ENCODE peak calls at places on chromosome 20, in ten cellular contexts. W is IMR-90, R is heart left ventricle, N is ovary, V is A549, Q is body of pancreas, T is Peyer's patch, H is uterus, X is transverse colon, Z is tibial nerve. I is an unnamed sample. For H3K4me1, the result is how much of the 10 kb centered on the place peaks cover.

GRCh38 chr20:10635476-10636208 is 38.2 kb downstream of the JAG1 start:
- DNase-seq in R (no peak), W (no peak), Q (no peak), H (no peak), N (no peak), Z (no peak), V (no peak), X (no peak), T (no peak), I (no peak)

GRCh38 chr20:891121-892080 is 24.7 kb downstream of the ANGPT4 start:
- DNase-seq in W (no peak), N (peak), T (no peak), R (no peak), Z (peak), V (no peak), X (no peak), Q (peak), H (peak), I (peak)

GRCh38 chr20:46375771-46376170 is 30.6 kb downstream of the ELMO2 start:
- DNase-seq in N (no peak), H (no peak), T (no peak), Z (no peak), W (peak), Q (no peak), X (no peak), R (no peak), V (no peak), I (no peak)

GRCh38 chr20:13199279-13199678 is 21.8 kb upstream of the ISM1 start:
- DNase-seq in X (no peak), Q (no peak), T (no peak), N (no peak), W (no peak), R (no peak), Z (no peak), H (no peak), V (no peak), I (no peak)

GRCh38 chr20:33169176-33169794 is 1.3 kb downstream of the BPIFA2 start:
- DNase-seq in R (no peak), N (no peak), H (no peak), Z (no peak), T (no peak), V (peak), Q (no peak), W (no peak), X (no peak), I (no peak)

GRCh38 chr20:20211274-20211987 is 156.5 kb upstream of the INSM1 start:
- DNase-seq in T (no peak), Q (no peak), Z (no peak), X (peak), R (no peak), W (no peak), V (no peak), N (no peak), H (no peak), I (no peak)

GRCh38 chr20:61296629-61297019 is 44.6 kb downstream of the CDH4 start:
- DNase-seq in N (no peak), Q (no peak), T (no peak), R (no peak), Z (no peak), V (no peak), H (no peak), X (no peak), W (no peak), I (no peak)

GRCh38 chr20:53914861-53915458 is 155.4 kb downstream of the BCAS1 start:
- DNase-seq in W (no peak), R (no peak), N (no peak), T (peak), V (no peak), Q (no peak), H (no peak), Z (no peak), X (no peak), I (no peak)

GRCh38 chr20:4468114-4468513 is 253.6 kb upstream of the PRND start:
- DNase-seq in T (no peak), Q (no peak), W (peak), H (no peak), R (no peak), X (no peak), N (no peak), Z (no peak), V (no peak), I (no peak)

GRCh38 chr20:15930324-15931305 is 642.6 kb downstream of the KIF16B start:
- DNase-seq in R (no peak), T (no peak), Z (no peak), N (no peak), Q (no peak), X (no peak), W (peak), V (peak), H (no peak), I (peak)

GRCh38 chr20:57907131-57908083 is 197.6 kb upstream of the PMEPA1 start:
- DNase-seq in W (no peak), R (no peak), X (no peak), Z (no peak), Q (no peak), T (no peak), N (no peak), H (no peak), V (no peak), I (no peak)

GRCh38 chr20:10513931-10514575 is 78.9 kb downstream of the SLX4IP start:
- DNase-seq in W (no peak), T (no peak), N (no peak), X (no peak), Z (no peak), V (no peak), H (no peak), R (no peak), Q (no peak), I (no peak)

GRCh38 chr20:53284141-53285055 is 309.2 kb downstream of the ZNF217 start:
- DNase-seq in N (no peak), R (no peak), Q (no peak), T (no peak), Z (no peak), H (no peak), W (no peak), V (no peak), X (no peak), I (no peak)

GRCh38 chr20:542777-543368 is 717 bp downstream of the CSNK2A1 start:
- DNase-seq in V (peak), X (peak), W (no peak), N (peak), Z (no peak), T (peak), H (no peak), R (peak), Q (peak), I (no peak)

GRCh38 chr20:41643504-41643938 is 25.3 kb upstream of the CHD6 start:
- DNase-seq in Z (no peak), X (peak), W (peak), H (peak), T (peak), V (peak), N (peak), Q (peak), R (peak), I (peak)

GRCh38 chr20:50850721-50851286 is 55.9 kb downstream of the BCAS4 start:
- DNase-seq in H (no peak), Q (peak), W (no peak), V (no peak), Z (no peak), T (no peak), X (peak), R (no peak), N (no peak), I (peak)

GRCh38 chr20:50845566-50846211 is 50.8 kb downstream of the BCAS4 start:
- DNase-seq in X (no peak), T (no peak), Q (peak), Z (no peak), V (no peak), H (no peak), R (no peak), N (no peak), W (no peak), I (no peak)

GRCh38 chr20:50852085-50852484 is 57.2 kb downstream of the BCAS4 start:
- DNase-seq in Z (no peak), W (no peak), V (no peak), Q (no peak), H (no peak), N (no peak), R (no peak), X (no peak), T (no peak), I (no peak)

GRCh38 chr20:50848341-50848808 is 53.5 kb downstream of the BCAS4 start:
- DNase-seq in X (peak), R (peak), V (no peak), W (no peak), H (peak), Q (peak), T (no peak), N (no peak), Z (no peak), I (peak)

GRCh38 chr20:50848846-50849673 is 54.2 kb downstream of the BCAS4 start:
- DNase-seq in Q (peak), W (no peak), X (peak), N (no peak), Z (no peak), H (peak), R (no peak), V (no peak), T (peak), I (peak)
- H3K27ac ChIP-seq in Q (peak), W (no peak), X (no peak), N (no peak), Z (no peak), H (peak), R (no peak), V (no peak), T (no peak), I (no peak)

GRCh38 chr20:17652411-17652810 is 29.6 kb downstream of the RRBP1 start:
- DNase-seq in V (no peak), Z (no peak), W (no peak), H (peak), N (no peak), T (no peak), R (no peak), X (no peak), Q (peak), I (peak)
- H3K4me1 ChIP-seq in V (under half), Z (under half), W (under half), H (under half), N (under half), T (under half), R (under half), X (half or more), Q (half or more), I (under half)

GRCh38 chr20:31676534-31677030 is 38.9 kb downstream of the COX4I2 start:
- DNase-seq in Q (no peak), X (no peak), R (no peak), H (no peak), Z (no peak), V (no peak), N (no peak), W (no peak), T (no peak), I (no peak)
- TF ChIP-seq POLR2A in Q (no peak), X (no peak), R (no peak), H (no peak), Z (no peak), V (no peak), N (no peak), W (no peak), T (no peak), I (no peak)

GRCh38 chr20:37309941-37310590 is 20.6 kb downstream of the MANBAL start:
- DNase-seq in R (no peak), X (no peak), Z (no peak), H (no peak), W (no peak), Q (no peak), V (no peak), T (peak), N (peak), I (peak)
- H3K27ac ChIP-seq in R (no peak), X (peak), Z (no peak), H (peak), W (no peak), Q (no peak), V (no peak), T (peak), N (peak), I (peak)

GRCh38 chr20:51425347-51426106 is 117.0 kb downstream of the NFATC2 start:
- DNase-seq in Q (no peak), X (peak), T (no peak), V (no peak), W (no peak), N (no peak), Z (no peak), R (no peak), H (no peak), I (no peak)

GRCh38 chr20:51426879-51427624 is 115.5 kb downstream of the NFATC2 start:
- DNase-seq in R (no peak), V (no peak), X (no peak), N (no peak), T (no peak), H (no peak), Z (no peak), Q (no peak), W (no peak), I (no peak)

GRCh38 chr20:51422912-51423667 is 119.4 kb downstream of the NFATC2 start:
- DNase-seq in X (no peak), W (no peak), V (no peak), N (no peak), T (no peak), R (no peak), Q (no peak), H (no peak), Z (no peak), I (no peak)

GRCh38 chr20:51423810-51424209 is 118.7 kb downstream of the NFATC2 start:
- DNase-seq in X (no peak), Z (no peak), W (no peak), R (no peak), V (no peak), Q (no peak), N (no peak), H (no peak), T (no peak), I (no peak)

DNA sequence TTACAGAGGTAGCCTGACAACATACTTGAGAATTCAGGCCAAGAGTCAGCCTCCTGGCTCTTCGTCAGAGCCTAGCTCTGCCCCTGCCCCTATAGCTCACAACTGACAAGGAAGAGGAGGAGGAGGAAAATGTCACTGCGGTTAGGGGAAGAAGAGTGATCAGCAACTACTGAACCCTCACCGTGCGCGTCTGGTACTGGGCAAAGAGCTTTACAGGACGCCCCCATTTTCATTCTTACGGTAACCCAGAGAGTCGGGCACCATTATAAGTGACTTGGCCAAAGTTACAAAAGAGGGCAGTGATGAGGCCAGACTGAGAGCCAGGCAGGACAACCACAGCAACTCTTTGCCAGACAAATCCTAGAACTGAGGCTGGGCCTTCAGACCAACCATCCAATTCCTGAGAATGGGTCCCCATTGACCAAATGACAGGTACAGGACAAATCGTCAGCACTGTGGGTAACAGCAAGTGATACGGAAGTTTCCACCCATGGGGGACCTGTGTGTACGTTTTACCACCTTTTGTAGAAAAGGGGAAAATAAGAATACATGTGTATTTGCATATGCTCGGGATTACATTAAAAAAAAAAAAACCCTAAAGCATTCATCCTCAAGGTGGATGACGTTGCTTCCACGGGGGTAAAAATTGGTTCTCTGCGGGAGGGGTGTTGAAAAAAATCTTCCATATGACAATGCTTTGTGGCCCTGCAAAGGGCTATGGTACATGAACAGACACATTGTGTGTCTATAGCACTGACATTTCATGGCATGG is 118.1 kb downstream of the NFATC2 start:
- DNase-seq in Z (no peak), N (no peak), W (no peak), V (no peak), T (no peak), Q (no peak), H (no peak), X (no peak), R (no peak), I (no peak)
- H3K4me1 ChIP-seq in Z (under half), N (under half), W (under half), V (under half), T (under half), Q (under half), H (under half), X (under half), R (under half), I (under half)

GRCh38 chr20:62367136-62367482 is at the start of gene LAMA5:
- DNase-seq in W (no peak), X (peak), H (no peak), Z (no peak), V (peak), R (peak), T (peak), N (no peak), Q (peak), I (peak)
- TF ChIP-seq POLR2A in W (no peak), X (no peak), H (peak), Z (peak), V (peak), R (peak), T (no peak), N (no peak), Q (no peak), I (peak)

GRCh38 chr20:48640871-48641270 is 186.9 kb downstream of the PREX1 start:
- DNase-seq in H (no peak), N (no peak), T (no peak), Z (no peak), V (no peak), R (no peak), W (no peak), X (no peak), Q (no peak), I (no peak)
- H3K27ac ChIP-seq in H (no peak), N (no peak), T (no peak), Z (no peak), V (no peak), R (no peak), W (no peak), X (no peak), Q (no peak), I (no peak)

DNA sequence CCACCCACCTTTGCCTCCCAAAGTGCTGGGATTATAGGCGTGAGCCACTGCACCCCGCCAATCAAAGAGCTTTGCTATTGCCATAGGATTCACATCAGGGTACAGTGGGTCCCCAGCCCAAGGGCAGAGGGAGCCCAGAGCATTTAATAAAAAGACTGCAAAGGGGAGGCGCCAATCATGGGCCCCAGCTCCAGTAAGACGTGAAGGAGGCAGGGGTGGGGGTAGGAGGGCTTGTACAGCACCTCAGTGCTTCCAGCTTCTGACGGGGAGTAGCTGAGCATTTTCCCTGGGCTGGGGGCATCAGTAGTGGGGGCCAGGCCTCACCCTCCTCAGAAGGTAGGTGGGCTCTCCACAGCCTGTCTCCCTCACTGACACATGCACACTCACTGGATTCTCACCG is 1.5 kb downstream of the ADA start:
- DNase-seq in X (no peak), T (no peak), W (no peak), N (no peak), H (no peak), Z (no peak), R (no peak), Q (no peak), V (no peak), I (no peak)
- H3K4me1 ChIP-seq in X (under half), T (under half), W (under half), N (under half), H (under half), Z (under half), R (under half), Q (under half), V (under half), I (under half)

GRCh38 chr20:17968366-17969275 is at the start of the genes MGME1 and SNX5:
- DNase-seq in W (peak), V (peak), T (peak), Z (peak), H (peak), Q (peak), N (peak), R (peak), X (peak), I (peak)
- TF ChIP-seq POLR2A in W (peak), V (peak), T (peak), Z (peak), H (peak), Q (peak), N (no peak), R (peak), X (peak), I (peak)